ENCODE peak calls at places on chromosomes 2 and 18, in six cellular contexts. T, K, C, B, F and A are unnamed samples.

GRCh38 chr2:17171446-17172049 is 346.7 kb downstream of the RAD51AP2 start:
- DNase-seq in T (no peak), K (no peak), C (peak), B (peak), F (no peak), A (peak)

GRCh38 chr2:54658548-54659207 is 64.8 kb upstream of the EML6 start:
- DNase-seq in T (peak), K (no peak), C (no peak), B (no peak), F (no peak), A (peak)

GRCh38 chr2:150617351-150617750 is 129.9 kb upstream of the RND3 start:
- DNase-seq in T (no peak), K (no peak), C (no peak), B (no peak), F (no peak), A (no peak)

GRCh38 chr2:189937691-189938090 is 124.8 kb downstream of the MSTN start:
- DNase-seq in T (no peak), K (no peak), C (no peak), B (no peak), F (no peak), A (no peak)

GRCh38 chr2:235940330-235940729 is 227.9 kb downstream of the GBX2 start:
- DNase-seq in T (peak), K (no peak), C (no peak), B (no peak), F (no peak), A (peak)

GRCh38 chr18:58766164-58766563 is 94.9 kb downstream of the MALT1 start:
- DNase-seq in T (no peak), K (no peak), C (no peak), B (no peak), F (no peak), A (no peak)

GRCh38 chr2:170461875-170462274 is 253.3 kb upstream of the SP5 start:
- DNase-seq in T (no peak), K (no peak), C (no peak), B (no peak), F (no peak), A (no peak)

GRCh38 chr18:48662021-48662661 is 123.3 kb downstream of the CTIF start:
- DNase-seq in T (no peak), K (no peak), C (peak), B (no peak), F (no peak), A (peak)

GRCh38 chr2:203650860-203651613 is 55.4 kb upstream of the CD28 start:
- DNase-seq in T (no peak), K (no peak), C (peak), B (no peak), F (no peak), A (peak)

GRCh38 chr18:32427084-32427933 is 43.4 kb downstream of the GAREM1 start:
- DNase-seq in T (no peak), K (no peak), C (no peak), B (no peak), F (no peak), A (no peak)

GRCh38 chr2:10236571-10237391 is 65.9 kb upstream of the HPCAL1 start:
- DNase-seq in T (no peak), K (no peak), C (no peak), B (no peak), F (no peak), A (no peak)

GRCh38 chr18:57230861-57231260 is 84.0 kb downstream of the BOD1L2 start:
- DNase-seq in T (no peak), K (no peak), C (no peak), B (no peak), F (no peak), A (no peak)

GRCh38 chr18:57004366-57005121 is 142.3 kb upstream of the BOD1L2 start:
- DNase-seq in T (no peak), K (no peak), C (no peak), B (no peak), F (no peak), A (no peak)

GRCh38 chr2:7634370-7634769 is 717.2 kb downstream of the RNF144A start:
- DNase-seq in T (no peak), K (no peak), C (no peak), B (no peak), F (no peak), A (no peak)

GRCh38 chr2:174972924-174973323 is 32.3 kb downstream of the CHN1 start:
- DNase-seq in T (no peak), K (no peak), C (no peak), B (no peak), F (no peak), A (no peak)

GRCh38 chr2:130154773-130155765 is 10.2 kb upstream of the CCDC74B start:
- DNase-seq in T (no peak), K (no peak), C (no peak), B (no peak), F (no peak), A (no peak)

GRCh38 chr2:111909079-111909478 is 10.7 kb downstream of the MERTK start:
- DNase-seq in T (no peak), K (no peak), C (no peak), B (no peak), F (no peak), A (no peak)

GRCh38 chr2:55961318-55961911 is 37.8 kb upstream of the EFEMP1 start:
- DNase-seq in T (no peak), K (no peak), C (peak), B (no peak), F (no peak), A (no peak)

GRCh38 chr2:159211447-159212396 is 74.8 kb downstream of the WDSUB1 start:
- DNase-seq in T (no peak), K (no peak), C (no peak), B (no peak), F (no peak), A (no peak)

GRCh38 chr2:78011251-78011650 is 489.1 kb upstream of the LRRTM4 start:
- DNase-seq in T (no peak), K (no peak), C (no peak), B (no peak), F (no peak), A (no peak)

GRCh38 chr2:44972771-44973535 is 31.5 kb downstream of the SIX3 start:
- DNase-seq in T (no peak), K (no peak), C (no peak), B (no peak), F (no peak), A (no peak)

GRCh38 chr2:42996528-42996927 is 204.1 kb upstream of the HAAO start:
- DNase-seq in T (no peak), K (no peak), C (no peak), B (no peak), F (no peak), A (peak)

GRCh38 chr2:106030287-106031268 is 163.5 kb downstream of the UXS1 start:
- DNase-seq in T (no peak), K (no peak), C (peak), B (no peak), F (no peak), A (peak)

GRCh38 chr2:73468376-73468775 is 82.7 kb downstream of the ALMS1 start:
- DNase-seq in T (no peak), K (no peak), C (no peak), B (no peak), F (no peak), A (no peak)

GRCh38 chr18:75183973-75184372 is 25.0 kb downstream of the PTGR3 start:
- DNase-seq in T (no peak), K (no peak), C (no peak), B (no peak), F (no peak), A (no peak)

GRCh38 chr2:169468841-169469240 is 10.5 kb upstream of the BBS5 start:
- DNase-seq in T (no peak), K (no peak), C (no peak), B (no peak), F (no peak), A (no peak)

GRCh38 chr2:33022989-33023731 is 76.4 kb downstream of the LTBP1 start:
- DNase-seq in T (peak), K (no peak), C (peak), B (no peak), F (no peak), A (no peak)

GRCh38 chr2:129642526-129643043 is 336.9 kb upstream of the RAB6C start:
- DNase-seq in T (no peak), K (no peak), C (no peak), B (no peak), F (no peak), A (no peak)

GRCh38 chr2:238872628-238873400 is 24.9 kb downstream of the TWIST2 start:
- DNase-seq in T (no peak), K (no peak), C (no peak), B (no peak), F (no peak), A (no peak)

GRCh38 chr2:163665817-163666216 is 70.0 kb downstream of the FIGN start:
- DNase-seq in T (no peak), K (no peak), C (no peak), B (no peak), F (no peak), A (no peak)